ENCODE peak calls at places on chromosomes 1 and 21, in four cellular contexts. J is hypothalamus, H is COLO829, U is amniotic stem cell. C is an unnamed sample.

GRCh38 chr1:208047476-208047934 is 136.6 kb upstream of the CD34 start:
- DNase-seq in U (no peak), J (no peak), H (no peak), C (no peak)

GRCh38 chr1:217078010-217078704 is 354.9 kb upstream of the ESRRG start:
- DNase-seq in H (no peak), J (no peak), U (no peak), C (no peak)

GRCh38 chr21:42350899-42351543 is at the start of gene TFF2:
- DNase-seq in J (no peak), H (no peak), U (no peak), C (no peak)

GRCh38 chr1:43818691-43819090 is 111.4 kb downstream of the ST3GAL3 start:
- DNase-seq in U (no peak), J (no peak), H (no peak), C (no peak)

GRCh38 chr1:174953657-174954435 is 45.9 kb upstream of the CACYBP start:
- DNase-seq in U (no peak), J (no peak), H (no peak), C (no peak)

GRCh38 chr1:113786055-113786454 is 26.2 kb downstream of the RSBN1 start:
- DNase-seq in H (no peak), U (no peak), J (no peak), C (no peak)

GRCh38 chr1:172400073-172400737 is 20.3 kb upstream of the C1orf105 start:
- DNase-seq in H (no peak), U (no peak), J (no peak), C (no peak)

GRCh38 chr1:24822887-24823286 is 77.6 kb downstream of the CLIC4 start:
- DNase-seq in J (no peak), U (no peak), H (peak), C (no peak)

GRCh38 chr1:193569096-193569495 is 382.7 kb upstream of the B3GALT2 start:
- DNase-seq in H (no peak), J (no peak), U (no peak), C (no peak)

GRCh38 chr1:208298593-208299233 is 54.5 kb upstream of the PLXNA2 start:
- DNase-seq in U (no peak), J (no peak), H (no peak), C (no peak)

GRCh38 chr1:18093193-18093592 is 14.4 kb upstream of the IGSF21 start:
- DNase-seq in U (no peak), J (no peak), H (no peak), C (no peak)

GRCh38 chr1:53572802-53573148 is 113.6 kb downstream of the DMRTB1 start:
- DNase-seq in U (no peak), J (no peak), H (no peak), C (no peak)

GRCh38 chr1:184483101-184483813 is 96.4 kb downstream of the C1orf21 start:
- DNase-seq in H (peak), U (no peak), J (no peak), C (no peak)

GRCh38 chr21:37531402-37532042 is 164.9 kb downstream of the DYRK1A start:
- DNase-seq in U (no peak), J (no peak), H (no peak), C (no peak)

GRCh38 chr1:54982739-54983138 is 2.3 kb downstream of the TMEM61 start:
- DNase-seq in J (no peak), U (no peak), H (no peak), C (no peak)